ENCODE peak calls at places on chromosomes 7 and 10, in seven cellular contexts. E, K, O, R, P, A and Y are unnamed samples.
A peak's percentile ranks its signal among the peaks of the same experiment; 100 is the strongest.

GRCh38 chr7:745431-745980 is 18.4 kb upstream of the PRKAR1B start:
- DNase-seq in E (no peak), K (no peak), O (no peak), R (no peak), P (no peak), A (no peak), Y (no peak)

GRCh38 chr10:33248638-33249037 is 85.8 kb downstream of the NRP1 start:
- DNase-seq in E (no peak), K (no peak), O (no peak), R (no peak), P (no peak), A (no peak), Y (no peak)

GRCh38 chr7:93279541-93279940 is 47.4 kb downstream of the VPS50 start:
- DNase-seq in E (no peak), K (no peak), O (no peak), R (no peak), P (no peak), A (no peak), Y (no peak)

GRCh38 chr7:69436944-69437343 is 161.3 kb upstream of the AUTS2 start:
- DNase-seq in E (no peak), K (no peak), O (no peak), R (no peak), P (no peak), A (no peak), Y (no peak)

GRCh38 chr7:84187087-84187805 is 7.3 kb downstream of the SEMA3A start:
- DNase-seq in E (no peak), K (no peak), O (no peak), R (no peak), P (no peak), A (no peak), Y (no peak)

GRCh38 chr7:117413160-117413559 is 14.1 kb downstream of the ASZ1 start:
- DNase-seq in E (no peak), K (no peak), O (no peak), R (no peak), P (no peak), A (no peak), Y (no peak)

GRCh38 chr10:131043039-131043691 is 268.4 kb downstream of the TCERG1L start:
- DNase-seq in E (no peak), K (no peak), O (no peak), R (no peak), P (no peak), A (no peak), Y (peak; percentile 23)

GRCh38 chr7:50598455-50599343 is 33.5 kb upstream of the DDC start:
- DNase-seq in E (no peak), K (no peak), O (no peak), R (no peak), P (no peak), A (no peak), Y (no peak)